ENCODE peak calls at places on chromosomes 13 and 19, in eight cellular contexts. C is ovary, F is GM12878, K is upper lobe of left lung, A is A549, L is suprapubic skin, O is tibial nerve, Z is H1. N is an unnamed sample.

GRCh38 chr13:91078093-91078679 is 269.3 kb upstream of the MIR17HG start:
- DNase-seq in F (no peak), Z (no peak), C (no peak), K (no peak), L (no peak), O (no peak), A (peak; percentile 1), N (no peak)

GRCh38 chr19:869245-870177 is 10.0 kb downstream of the CFD start:
- DNase-seq in Z (no peak), K (peak; percentile 42), L (no peak), A (peak; percentile 66), O (peak; percentile 80), C (peak; percentile 92), F (no peak), N (peak; percentile 96)

GRCh38 chr19:455851-456546 is 4.8 kb downstream of the SHC2 start:
- DNase-seq in A (no peak), C (no peak), K (no peak), F (no peak), O (no peak), Z (no peak), L (no peak), N (no peak)

GRCh38 chr19:40341601-40342482 is 6.4 kb downstream of the C19orf47 start:
- DNase-seq in L (no peak), A (no peak), F (no peak), O (no peak), K (peak; percentile 78), C (no peak), Z (no peak), N (no peak)

GRCh38 chr19:35860818-35861639 is 4.3 kb downstream of the KIRREL2 start:
- DNase-seq in F (no peak), A (no peak), O (no peak), K (no peak), Z (peak; percentile 90), L (no peak), C (no peak), N (no peak)

GRCh38 chr19:5895409-5895808 is 8.2 kb downstream of the NDUFA11 start:
- DNase-seq in L (no peak), Z (no peak), O (no peak), K (no peak), F (no peak), A (no peak), C (no peak), N (no peak)

GRCh38 chr19:1045247-1045603 is 5.3 kb downstream of the ABCA7 start:
- DNase-seq in Z (peak; percentile 85), K (no peak), A (peak; percentile 61), L (no peak), C (no peak), F (no peak), O (no peak), N (no peak)

GRCh38 chr13:45331981-45332830 is 8.8 kb downstream of the TPT1 start:
- DNase-seq in A (no peak), Z (no peak), K (no peak), O (peak; percentile 24), L (no peak), F (no peak), C (no peak), N (no peak)

GRCh38 chr13:101492251-101492910 is 39.9 kb downstream of the ITGBL1 start:
- DNase-seq in C (no peak), F (no peak), L (no peak), Z (no peak), O (no peak), K (no peak), A (no peak), N (no peak)

GRCh38 chr13:23777571-23777870 is 111.7 kb downstream of the MIPEP start:
- DNase-seq in O (no peak), K (no peak), A (no peak), L (no peak), Z (no peak), C (no peak), F (no peak), N (no peak)

GRCh38 chr19:50551713-50552187 is 16.5 kb downstream of the LRRC4B start:
- DNase-seq in C (no peak), O (no peak), L (no peak), A (no peak), Z (peak; percentile 54), F (no peak), K (no peak), N (no peak)

GRCh38 chr13:62473190-62473943 is 1057.7 kb upstream of the PCDH20 start:
- DNase-seq in O (no peak), C (no peak), F (no peak), K (no peak), A (no peak), L (no peak), Z (no peak), N (no peak)

GRCh38 chr13:75769141-75769905 is 133.2 kb downstream of the LMO7 start:
- DNase-seq in O (no peak), L (no peak), C (no peak), A (no peak), Z (no peak), F (no peak), K (no peak), N (no peak)

GRCh38 chr13:31200636-31200970 is 828 bp downstream of the B3GLCT start:
- DNase-seq in A (peak; percentile 50), Z (peak; percentile 59), F (no peak), O (no peak), C (peak; percentile 39), K (peak; percentile 41), L (no peak), N (no peak)

GRCh38 chr13:111399334-111399733 is 78.9 kb downstream of the TEX29 start:
- DNase-seq in L (peak; percentile 38), Z (no peak), A (no peak), K (peak; percentile 18), C (no peak), F (no peak), O (no peak), N (no peak)

GRCh38 chr19:43553656-43554055 is 20.7 kb downstream of the ZNF575 start:
- DNase-seq in O (no peak), C (no peak), K (no peak), L (no peak), F (no peak), Z (no peak), A (no peak), N (no peak)

GRCh38 chr19:19534556-19535265 is 3.4 kb upstream of the CILP2 start:
- DNase-seq in C (no peak), F (no peak), A (no peak), O (no peak), L (no peak), Z (no peak), K (no peak), N (no peak)

GRCh38 chr19:6752257-6753177 is 13.0 kb downstream of the TRIP10 start:
- DNase-seq in A (no peak), C (no peak), F (no peak), L (no peak), Z (peak; percentile 88), O (no peak), K (no peak), N (no peak)

GRCh38 chr13:105804561-105805190 is 730.8 kb downstream of the EFNB2 start:
- DNase-seq in Z (no peak), L (no peak), F (no peak), C (no peak), K (no peak), A (no peak), O (no peak), N (no peak)

DNA sequence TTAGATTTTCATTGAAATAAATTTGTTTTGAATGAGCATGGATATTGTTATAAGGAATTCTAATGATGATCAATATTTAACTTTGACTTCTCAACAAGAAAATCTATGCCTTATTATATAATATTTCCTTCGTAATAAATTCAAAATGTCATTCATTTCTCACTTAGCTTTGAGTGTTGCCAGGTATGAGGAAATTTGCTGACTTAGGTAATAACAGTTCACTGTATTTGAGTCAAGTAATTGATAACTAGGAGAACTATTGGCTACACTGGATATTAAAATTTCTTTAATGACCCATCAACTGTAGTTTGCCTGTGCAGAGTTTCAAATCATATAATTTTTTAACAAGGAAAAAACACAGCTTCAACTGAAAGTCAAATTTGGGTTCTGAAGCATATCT is 746.6 kb downstream of the SLITRK5 start:
- DNase-seq in Z (no peak), F (no peak), K (no peak), A (no peak), C (no peak), O (no peak), L (no peak), N (no peak)
- TF ChIP-seq EP300 in Z (no peak), F (no peak), K (no peak), A (no peak), C (no peak), O (no peak), L (no peak), N (no peak)

GRCh38 chr13:40476175-40476958 is 190.1 kb downstream of the FOXO1 start:
- DNase-seq in C (no peak), O (no peak), A (no peak), F (no peak), Z (no peak), L (no peak), K (no peak), N (no peak)

GRCh38 chr13:40472427-40473220 is 193.8 kb downstream of the FOXO1 start:
- DNase-seq in Z (no peak), L (no peak), A (no peak), C (no peak), F (no peak), K (no peak), O (no peak), N (no peak)

GRCh38 chr13:40477623-40478608 is 188.5 kb downstream of the FOXO1 start:
- DNase-seq in K (peak; percentile 33), Z (no peak), C (peak; percentile 35), O (peak; percentile 58), F (no peak), L (no peak), A (no peak), N (no peak)

GRCh38 chr13:40478775-40479174 is 187.7 kb downstream of the FOXO1 start:
- DNase-seq in K (no peak), F (no peak), L (no peak), O (no peak), C (no peak), Z (no peak), A (no peak), N (no peak)

GRCh38 chr13:40475617-40476016 is 190.8 kb downstream of the FOXO1 start:
- DNase-seq in F (no peak), A (no peak), K (no peak), C (no peak), L (no peak), Z (no peak), O (no peak), N (no peak)
- H3K4me1 ChIP-seq in F (no peaks in the 10 kb centered on the region), A (peaks cover 17% of the 10 kb centered on the region), K (peaks cover 25% of the 10 kb centered on the region), C (peaks cover 17% of the 10 kb centered on the region), L (peaks cover 2% of the 10 kb centered on the region), Z (peaks cover 2% of the 10 kb centered on the region), O (peaks cover 56% of the 10 kb centered on the region), N (peaks cover 37% of the 10 kb centered on the region)

GRCh38 chr19:54114340-54114826 is 1.1 kb downstream of the TFPT start:
- DNase-seq in L (no peak), O (no peak), F (no peak), Z (peak; percentile 49), K (peak; percentile 72), C (no peak), A (no peak), N (no peak)
- TF ChIP-seq EP300 in L (no peak), O (no peak), F (no peak), Z (no peak), K (no peak), C (no peak), A (no peak), N (no peak)

DNA sequence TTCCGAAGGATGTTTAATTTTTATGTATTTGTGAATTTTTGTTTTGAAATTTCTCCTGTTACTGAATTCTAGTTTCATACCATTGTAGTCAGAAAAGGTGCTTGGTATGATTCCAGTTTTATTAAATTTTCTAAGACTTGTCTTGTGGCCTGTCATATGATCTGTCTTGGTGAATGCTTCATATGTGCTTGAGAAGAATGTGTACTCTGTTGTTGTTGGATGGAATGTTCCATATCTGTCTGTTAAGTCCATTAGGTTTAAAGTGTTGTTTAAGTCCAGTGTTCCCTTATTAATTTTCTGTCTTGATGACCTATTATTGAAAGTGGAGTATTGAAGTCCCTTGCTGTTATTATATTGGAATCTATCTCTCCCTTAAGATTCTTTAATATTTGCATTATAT is 273.9 kb downstream of the ATP8A2 start:
- DNase-seq in C (no peak), L (no peak), K (no peak), A (no peak), F (no peak), Z (no peak), O (no peak), N (no peak)
- H3K4me1 ChIP-seq in C (no peaks in the 10 kb centered on the region), L (no peaks in the 10 kb centered on the region), K (no peaks in the 10 kb centered on the region), A (no peaks in the 10 kb centered on the region), F (no peaks in the 10 kb centered on the region), Z (no peaks in the 10 kb centered on the region), O (no peaks in the 10 kb centered on the region), N (no peaks in the 10 kb centered on the region)

N was measured in esophagus muscularis mucosa.